ENCODE peak calls at places on chromosomes 4 and X, in seven cellular contexts. Y is HepG2, I is PC-3, E is hepatocyte, J is GM23338, C is SK-N-SH, Z is mammary epithelial cell. M is an unnamed sample. For H3K4me1, the result is how much of the 10 kb centered on the place peaks cover.

GRCh38 chr4:186020793-186021407 is 48.1 kb upstream of the TLR3 start:
- DNase-seq in Y (no peak), J (no peak), Z (no peak), C (no peak), E (no peak), I (no peak), M (no peak)

GRCh38 chr4:24488399-24489164 is 95.8 kb downstream of the DHX15 start:
- DNase-seq in C (peak), Z (peak), J (peak), E (peak), I (peak), Y (peak), M (no peak)

GRCh38 chr4:161987611-161988010 is 176.2 kb downstream of the FSTL5 start:
- DNase-seq in E (no peak), Y (no peak), I (no peak), C (no peak), Z (no peak), J (peak), M (no peak)

GRCh38 chrX:65644621-65645287 is 22.7 kb upstream of the MSN start:
- DNase-seq in I (peak), E (peak), Y (no peak), J (no peak), C (peak), Z (peak), M (peak)

GRCh38 chr4:105896984-105897760 is 1.9 kb downstream of the NPNT start:
- DNase-seq in J (peak), Z (peak), E (peak), C (no peak), I (peak), Y (no peak), M (peak)

GRCh38 chr4:153257151-153257620 is 52.9 kb downstream of the TRIM2 start:
- DNase-seq in J (peak), C (peak), E (peak), Y (no peak), I (no peak), Z (no peak), M (no peak)

GRCh38 chr4:142293536-142293935 is 552.6 kb downstream of the INPP4B start:
- DNase-seq in J (no peak), E (no peak), I (peak), Y (no peak), Z (no peak), C (no peak), M (no peak)

GRCh38 chrX:102892103-102892502 is 45.0 kb upstream of the RAB40AL start:
- DNase-seq in Y (no peak), E (no peak), J (no peak), Z (peak), C (no peak), I (peak), M (no peak)

GRCh38 chrX:21725498-21725897 is 32.4 kb downstream of the SMPX start:
- DNase-seq in Z (peak), Y (peak), I (peak), J (peak), E (peak), C (peak), M (no peak)

GRCh38 chrX:154804957-154805695 is at the start of gene MPP1:
- DNase-seq in E (peak), I (peak), Y (no peak), C (peak), Z (peak), J (peak), M (no peak)

GRCh38 chr4:157221895-157222763 is 1.6 kb downstream of the GRIA2 start:
- DNase-seq in J (peak), Y (no peak), I (no peak), E (peak), Z (no peak), C (peak), M (no peak)

GRCh38 chr4:99462875-99463464 is 27.8 kb upstream of the ADH7 start:
- DNase-seq in J (peak), I (peak), E (peak), C (peak), Z (peak), Y (peak), M (no peak)

GRCh38 chrX:52574416-52575275 is 57.8 kb upstream of the XAGE1B start:
- DNase-seq in I (peak), Y (peak), J (peak), C (peak), Z (peak), E (peak), M (no peak)

GRCh38 chrX:119880552-119881437 is 9.2 kb downstream of the NDUFA1 start:
- DNase-seq in E (peak), Z (peak), J (peak), I (peak), C (peak), Y (peak), M (no peak)

GRCh38 chr4:145511913-145512522 is 30.4 kb downstream of the SMAD1 start:
- DNase-seq in C (no peak), E (no peak), J (no peak), Z (peak), Y (no peak), I (peak), M (no peak)

GRCh38 chr4:167238226-167238625 is 3.9 kb upstream of the SPOCK3 start:
- DNase-seq in Y (no peak), J (no peak), Z (no peak), I (no peak), C (no peak), E (no peak), M (no peak)

GRCh38 chr4:35102111-35102510 is 1142.2 kb downstream of the ARAP2 start:
- DNase-seq in E (no peak), Y (no peak), I (no peak), J (no peak), C (no peak), Z (no peak), M (no peak)

GRCh38 chr4:134695433-134695832 is 493.8 kb upstream of the PABPC4L start:
- DNase-seq in E (no peak), Z (no peak), I (no peak), J (peak), Y (no peak), C (no peak), M (no peak)

GRCh38 chr4:159075531-159075932 is 27.3 kb upstream of the RAPGEF2 start:
- DNase-seq in J (no peak), C (no peak), I (peak), E (no peak), Z (peak), Y (no peak), M (no peak)

GRCh38 chr4:139633661-139634060 is 32.0 kb upstream of the MGST2 start:
- DNase-seq in I (peak), Y (peak), J (peak), C (no peak), Z (no peak), E (peak), M (no peak)

GRCh38 chr4:159926871-159927270 is 824.0 kb downstream of the RAPGEF2 start:
- DNase-seq in J (no peak), I (peak), C (no peak), Z (peak), Y (no peak), E (no peak), M (no peak)

GRCh38 chr4:170529760-170530440 is 440.1 kb upstream of the AADAT start:
- DNase-seq in J (no peak), C (no peak), I (peak), Z (no peak), Y (no peak), E (no peak), M (no peak)

GRCh38 chr4:3207531-3208037 is 41.4 kb upstream of the MSANTD1 start:
- DNase-seq in E (peak), Y (peak), C (peak), Z (no peak), J (no peak), I (no peak), M (no peak)

GRCh38 chrX:123720486-123720885 is 12.4 kb downstream of the THOC2 start:
- DNase-seq in Z (no peak), J (no peak), Y (no peak), C (no peak), E (no peak), I (peak), M (no peak)

GRCh38 chrX:65688403-65688881 is 21.0 kb downstream of the MSN start:
- DNase-seq in E (no peak), Z (peak), J (no peak), I (no peak), Y (no peak), C (no peak), M (no peak)

GRCh38 chr4:62928483-62928882 is 1480.8 kb downstream of the TECRL start:
- DNase-seq in C (no peak), Y (no peak), I (no peak), E (no peak), J (no peak), Z (no peak), M (no peak)

GRCh38 chr4:62927574-62927973 is 1481.7 kb downstream of the TECRL start:
- DNase-seq in Y (no peak), E (no peak), J (no peak), I (no peak), Z (no peak), C (no peak), M (no peak)

GRCh38 chr4:62930884-62931283 is 1478.4 kb downstream of the TECRL start:
- DNase-seq in Z (no peak), Y (no peak), E (no peak), I (no peak), J (no peak), C (no peak), M (no peak)
- TF ChIP-seq CTCF in Z (no peak), Y (no peak), E (no peak), I (no peak), J (no peak), C (no peak), M (no peak)

GRCh38 chr4:1208970-1209704 is 36.8 kb upstream of the SPON2 start:
- DNase-seq in Z (no peak), C (no peak), Y (no peak), J (peak), I (no peak), E (no peak), M (no peak)

GRCh38 chr4:1207603-1208265 is 35.4 kb upstream of the SPON2 start:
- DNase-seq in Y (no peak), C (peak), J (peak), I (peak), Z (no peak), E (no peak), M (no peak)

GRCh38 chr4:1207157-1207470 is 34.7 kb upstream of the SPON2 start:
- DNase-seq in E (no peak), C (no peak), J (peak), Y (no peak), Z (no peak), I (no peak), M (no peak)

GRCh38 chr4:1209821-1210220 is 37.4 kb upstream of the SPON2 start:
- DNase-seq in I (no peak), E (peak), Y (no peak), J (peak), C (peak), Z (no peak), M (no peak)

GRCh38 chr4:1208266-1208961 is 36.0 kb upstream of the SPON2 start:
- DNase-seq in Z (no peak), E (no peak), I (no peak), J (peak), Y (no peak), C (no peak), M (no peak)
- H3K4me2 ChIP-seq in Z (no peak), E (no peak), I (no peak), J (no peak), Y (no peak), C (no peak), M (no peak)

DNA sequence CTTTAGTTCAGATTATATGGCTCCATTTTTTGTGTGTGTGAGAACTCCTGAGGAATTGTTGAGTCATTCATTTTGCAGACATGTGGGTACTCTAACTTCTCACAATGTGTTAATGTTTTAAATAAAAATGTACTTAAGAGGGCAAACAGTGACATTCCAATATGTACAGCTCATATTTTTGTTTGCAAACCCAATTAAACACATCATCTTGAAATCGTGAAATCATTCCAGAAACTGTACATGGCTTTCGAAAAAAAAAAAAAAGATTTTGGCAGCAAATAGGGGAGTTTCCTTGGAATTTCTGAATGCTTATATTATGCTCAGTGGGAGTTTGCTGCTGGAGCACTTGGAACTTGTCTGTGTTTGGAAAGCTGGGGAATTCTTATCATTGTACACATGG is 85.0 kb downstream of the HPGD start:
- DNase-seq in I (peak), Z (peak), C (no peak), Y (no peak), E (no peak), J (no peak), M (no peak)
- H3K4me1 ChIP-seq in I (under half), Z (under half), C (under half), Y (under half), E (under half), J (under half), M (under half)

GRCh38 chr4:89928867-89929266 is 34.2 kb downstream of the MMRN1 start:
- DNase-seq in J (no peak), Y (no peak), C (no peak), Z (no peak), I (no peak), E (no peak), M (no peak)

GRCh38 chr4:89922881-89923280 is 28.2 kb downstream of the MMRN1 start:
- DNase-seq in J (no peak), Z (no peak), C (no peak), E (no peak), Y (no peak), I (no peak), M (no peak)
- TF ChIP-seq CTCF in J (no peak), Z (no peak), C (no peak), E (no peak), Y (no peak), I (no peak), M (no peak)

GRCh38 chr4:91267543-91267942 is 1036.2 kb upstream of the GRID2 start:
- DNase-seq in Y (no peak), I (no peak), J (no peak), Z (no peak), E (no peak), C (no peak), M (no peak)
- H3K4me2 ChIP-seq in Y (no peak), I (no peak), J (no peak), Z (no peak), E (no peak), C (no peak), M (no peak)

DNA sequence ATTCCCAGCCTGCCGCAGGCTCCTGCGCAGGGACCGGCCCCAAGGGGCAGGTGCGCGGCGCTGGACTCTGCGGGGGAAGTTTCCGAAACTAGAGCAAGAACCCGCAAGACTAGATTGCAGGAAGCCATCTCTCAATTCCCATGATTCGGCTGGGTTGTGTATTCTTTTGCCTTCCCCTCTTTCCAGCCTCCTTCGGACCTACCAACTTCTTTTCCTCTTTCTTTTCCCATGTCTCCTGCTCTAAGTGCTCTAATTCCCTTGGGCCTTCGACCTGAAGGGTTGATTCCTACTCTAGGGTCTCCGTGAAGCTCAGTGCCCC is 645 bp upstream of the OPHN1 start:
- DNase-seq in I (no peak), E (no peak), C (no peak), Z (no peak), J (no peak), Y (no peak), M (no peak)
- H3K4me1 ChIP-seq in I (under half), E (under half), C (under half), Z (under half), J (under half), Y (under half), M (under half)

GRCh38 chr4:26058537-26058936 is 144.5 kb downstream of the SMIM20 start:
- DNase-seq in I (no peak), E (peak), J (no peak), Y (no peak), Z (peak), C (peak), M (peak)

GRCh38 chr4:26056406-26056805 is 142.4 kb downstream of the SMIM20 start:
- DNase-seq in C (no peak), E (no peak), J (no peak), Y (no peak), Z (no peak), I (no peak), M (no peak)

GRCh38 chr4:26059391-26060154 is 145.6 kb downstream of the SMIM20 start:
- DNase-seq in J (no peak), Y (no peak), C (no peak), E (no peak), Z (no peak), I (no peak), M (no peak)

GRCh38 chr4:26052663-26053534 is 138.9 kb downstream of the SMIM20 start:
- DNase-seq in E (no peak), Y (no peak), I (no peak), Z (no peak), J (no peak), C (no peak), M (no peak)

DNA sequence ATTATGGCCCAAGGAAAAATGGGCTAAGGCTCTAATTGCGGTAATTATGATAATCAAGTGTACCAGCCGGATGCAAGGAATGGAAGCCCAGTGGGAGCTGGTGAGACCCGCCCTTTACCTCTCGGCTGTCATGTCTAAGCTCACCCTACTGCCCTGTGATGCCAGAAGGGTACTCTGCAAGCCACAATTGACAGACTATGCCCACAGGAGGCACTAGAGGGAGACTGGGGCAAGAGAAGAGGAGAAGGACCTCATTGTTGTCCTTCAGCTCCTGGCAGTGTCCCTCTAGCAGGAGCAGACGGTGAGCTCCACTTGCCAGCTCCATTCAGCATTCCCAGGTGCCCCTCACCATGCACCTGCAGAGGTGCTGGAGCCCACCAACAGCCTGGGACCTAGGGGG is 141.8 kb downstream of the SMIM20 start:
- DNase-seq in C (no peak), E (no peak), I (peak), Y (no peak), Z (no peak), J (no peak), M (no peak)
- TF ChIP-seq CTCF in C (no peak), E (no peak), I (peak), Y (no peak), Z (peak), J (peak), M (peak)

DNA sequence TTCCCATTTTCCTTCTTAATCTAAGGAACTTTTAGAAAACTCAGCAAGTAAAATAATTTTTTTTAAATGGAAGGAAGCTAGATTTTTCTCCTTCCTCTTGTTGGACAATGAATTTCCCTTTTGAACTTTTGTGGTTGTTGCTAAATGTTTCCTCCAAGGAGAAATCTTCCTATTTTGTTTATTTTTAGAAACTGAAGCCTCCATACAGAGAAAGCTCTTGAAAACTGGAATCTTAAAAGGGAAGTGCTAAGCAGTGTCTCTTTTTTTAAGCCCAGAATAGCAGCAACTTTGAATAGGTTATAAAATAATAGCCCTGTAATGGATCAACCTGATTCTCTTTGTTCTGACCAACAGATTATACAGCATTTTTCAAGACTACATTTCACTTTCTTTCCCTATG is 15.1 kb upstream of the DCLK2 start:
- DNase-seq in I (no peak), Z (no peak), C (no peak), E (no peak), J (no peak), Y (no peak), M (no peak)
- H3K4me2 ChIP-seq in I (no peak), Z (no peak), C (no peak), E (no peak), J (no peak), Y (no peak), M (no peak)

GRCh38 chr4:41573458-41574129 is 35.6 kb downstream of the LIMCH1 start:
- DNase-seq in J (no peak), Y (no peak), C (no peak), E (no peak), I (peak), Z (no peak), M (no peak)

GRCh38 chr4:41575207-41575606 is 37.2 kb downstream of the LIMCH1 start:
- DNase-seq in E (no peak), C (no peak), J (no peak), I (peak), Z (no peak), Y (no peak), M (no peak)

GRCh38 chr4:41569957-41570356 is 32.0 kb downstream of the LIMCH1 start:
- DNase-seq in I (no peak), J (no peak), Y (no peak), C (no peak), Z (no peak), E (no peak), M (no peak)

GRCh38 chr4:41571422-41571821 is 33.5 kb downstream of the LIMCH1 start:
- DNase-seq in E (no peak), I (no peak), J (no peak), C (no peak), Z (no peak), Y (no peak), M (no peak)

DNA sequence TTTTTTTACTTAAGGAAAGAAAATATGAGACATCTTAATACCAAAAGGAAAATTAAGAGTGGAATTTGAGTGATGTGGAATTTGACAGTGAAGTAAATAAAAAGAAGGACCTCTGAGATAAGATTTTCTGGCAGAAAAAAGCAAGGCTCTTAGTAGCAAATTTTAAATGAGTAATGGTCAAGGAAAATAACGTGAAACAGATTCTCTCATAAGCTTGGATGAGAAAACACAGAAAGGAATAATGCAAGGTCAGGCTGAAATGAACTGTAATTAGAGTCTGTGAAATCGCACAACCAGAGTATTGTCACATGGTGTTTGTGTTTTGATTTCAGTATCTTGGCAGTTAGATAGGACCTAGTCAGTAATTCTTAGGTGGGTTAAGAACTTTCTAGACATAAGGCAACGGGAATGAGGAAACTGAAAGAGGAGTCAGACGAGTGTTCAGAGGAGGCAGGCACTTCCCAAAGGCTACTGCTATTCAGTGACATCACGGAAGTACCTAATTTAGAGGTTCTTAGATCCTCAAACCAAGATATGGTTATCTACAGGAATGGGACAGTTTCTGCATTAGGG is 34.5 kb downstream of the LIMCH1 start:
- DNase-seq in E (no peak), J (no peak), I (no peak), Z (no peak), Y (no peak), C (no peak), M (no peak)
- H3K4me1 ChIP-seq in E (under half), J (under half), I (under half), Z (under half), Y (under half), C (under half), M (under half)